ENCODE peak calls at places on chromosomes 6 and 20, in five cellular contexts. Y is HCT116, C is MM.1S, W is SK-N-SH, V is GM23338. T is an unnamed sample.

GRCh38 chr6:37516076-37516919 is 16.6 kb upstream of the CCDC167 start:
- DNase-seq in W (peak; percentile 79), V (peak; percentile 53), C (peak; percentile 30), Y (no peak), T (no peak)

GRCh38 chr6:88480822-88481221 is 314.7 kb upstream of the CNR1 start:
- DNase-seq in Y (no peak), C (no peak), W (no peak), V (no peak), T (no peak)

GRCh38 chr20:58661298-58662141 is 10.4 kb downstream of the STX16 start:
- DNase-seq in W (no peak), V (no peak), Y (no peak), C (no peak), T (no peak)

GRCh38 chr20:14984768-14985622 is 647.6 kb upstream of the FLRT3 start:
- DNase-seq in W (no peak), Y (no peak), C (no peak), V (no peak), T (no peak)

GRCh38 chr20:19793716-19794115 is 35.7 kb downstream of the RIN2 start:
- DNase-seq in V (no peak), Y (no peak), C (no peak), W (no peak), T (no peak)

GRCh38 chr6:49333345-49334120 is 129.5 kb downstream of the MMUT start:
- DNase-seq in Y (no peak), C (no peak), W (no peak), V (no peak), T (peak; percentile 5)

GRCh38 chr6:24666097-24666615 is 543 bp downstream of the TDP2 start:
- DNase-seq in Y (no peak), V (no peak), C (peak; percentile 46), W (peak; percentile 66), T (peak; percentile 71)

GRCh38 chr20:17555106-17555505 is 14.8 kb upstream of the DSTN start:
- DNase-seq in Y (no peak), W (no peak), C (no peak), V (no peak), T (no peak)

GRCh38 chr6:149593443-149593842 is 27.3 kb downstream of the GINM1 start:
- DNase-seq in W (no peak), V (no peak), Y (no peak), C (no peak), T (no peak)

GRCh38 chr20:52869276-52869675 is 102.9 kb upstream of the TSHZ2 start:
- DNase-seq in Y (no peak), W (no peak), C (no peak), V (no peak), T (no peak)

GRCh38 chr6:135909737-135910387 is 58.4 kb downstream of the PDE7B start:
- DNase-seq in C (peak; percentile 91), Y (peak; percentile 76), W (peak; percentile 41), V (peak; percentile 92), T (peak; percentile 57)

GRCh38 chr6:134094436-134094835 is 42.0 kb upstream of the SLC2A12 start:
- DNase-seq in W (no peak), V (peak; percentile 8), C (no peak), Y (no peak), T (no peak)

DNA sequence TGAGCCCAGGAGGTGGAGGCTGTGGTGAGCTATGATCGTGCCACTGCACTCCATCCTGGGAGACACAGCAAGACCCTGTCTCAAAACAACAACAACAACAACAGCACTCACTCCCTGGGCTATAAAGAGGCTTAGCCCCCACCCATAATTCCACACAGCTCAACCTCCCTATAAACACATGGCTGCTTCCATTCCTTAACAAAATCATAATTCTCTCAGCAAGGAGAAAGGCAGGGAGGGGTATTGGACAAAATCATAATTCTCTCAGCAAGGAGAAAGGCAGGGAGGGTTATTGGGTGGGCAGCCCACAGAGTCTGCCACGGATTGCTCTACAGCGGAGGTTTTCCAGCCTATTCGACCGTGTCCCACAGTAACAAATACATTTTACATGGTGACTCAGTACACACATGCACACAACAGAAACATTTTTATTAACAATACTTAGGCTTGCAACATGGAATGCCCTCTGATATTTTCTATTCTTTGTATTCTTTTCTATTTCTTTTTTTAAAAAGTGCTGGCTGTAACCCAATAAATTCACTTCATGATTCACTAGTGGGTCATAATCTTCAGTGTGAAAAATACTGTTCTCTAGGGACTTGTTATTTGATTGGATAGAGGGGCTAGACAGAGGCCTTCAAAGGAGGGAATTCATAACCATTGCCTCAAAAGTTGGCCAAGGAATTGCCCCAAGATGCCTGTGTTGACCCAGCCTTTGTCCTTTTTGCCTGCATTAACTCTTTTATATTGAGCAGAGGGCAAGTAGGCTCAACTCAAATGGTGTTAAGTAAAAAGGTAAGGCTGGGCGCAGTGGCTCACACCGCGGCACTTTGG is 50.6 kb upstream of the ZMYND8 start:
- DNase-seq in W (no peak), V (no peak), Y (no peak), C (no peak), T (peak; percentile 50)
- H3K9me2 ChIP-seq in W (no peaks in the 10 kb centered on the region), V (no peaks in the 10 kb centered on the region), Y (no peaks in the 10 kb centered on the region), C (no peaks in the 10 kb centered on the region), T (no peaks in the 10 kb centered on the region)

GRCh38 chr20:63769891-63770474 is 30.4 kb downstream of the SLC2A4RG start:
- DNase-seq in C (no peak), Y (no peak), W (no peak), V (no peak), T (no peak)
- H4K20me1 ChIP-seq in C (no peaks in the 10 kb centered on the region), Y (no peaks in the 10 kb centered on the region), W (no peaks in the 10 kb centered on the region), V (no peaks in the 10 kb centered on the region), T (no peaks in the 10 kb centered on the region)

DNA sequence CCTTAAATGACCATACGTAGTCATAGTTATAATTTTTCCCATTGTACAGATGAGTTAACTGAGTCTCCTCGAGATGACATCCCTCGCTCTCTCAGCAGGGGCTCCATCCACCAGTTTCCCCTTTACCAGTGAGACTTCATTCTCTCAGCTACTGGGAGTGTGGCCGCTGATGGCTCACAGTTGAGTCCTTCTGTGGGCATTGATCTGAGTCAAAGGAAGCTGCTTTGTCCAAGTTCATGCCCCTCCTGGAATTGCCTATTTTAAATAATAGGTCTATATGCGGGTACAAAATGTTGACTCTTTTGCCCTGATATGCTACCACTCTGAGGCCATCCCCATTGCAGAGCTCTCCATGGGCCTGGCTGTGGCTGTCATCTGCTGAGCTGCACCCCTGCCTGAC is 14.8 kb upstream of the CST1 start:
- DNase-seq in W (no peak), Y (no peak), V (no peak), C (no peak), T (no peak)
- H3K9me2 ChIP-seq in W (no peaks in the 10 kb centered on the region), Y (no peaks in the 10 kb centered on the region), V (peaks cover 5% of the 10 kb centered on the region), C (no peaks in the 10 kb centered on the region), T (no peaks in the 10 kb centered on the region)

GRCh38 chr6:34102099-34102656 is 43.7 kb downstream of the GRM4 start:
- DNase-seq in V (no peak), W (no peak), C (no peak), Y (no peak), T (peak; percentile 35)

GRCh38 chr6:34100788-34101187 is 45.1 kb downstream of the GRM4 start:
- DNase-seq in V (no peak), C (no peak), W (no peak), Y (no peak), T (no peak)

GRCh38 chr6:34104186-34104585 is 41.7 kb downstream of the GRM4 start:
- DNase-seq in W (no peak), V (no peak), Y (no peak), C (no peak), T (peak; percentile 8)

GRCh38 chr6:34103321-34103720 is 42.6 kb downstream of the GRM4 start:
- DNase-seq in C (no peak), Y (no peak), W (peak; percentile 52), V (no peak), T (no peak)

DNA sequence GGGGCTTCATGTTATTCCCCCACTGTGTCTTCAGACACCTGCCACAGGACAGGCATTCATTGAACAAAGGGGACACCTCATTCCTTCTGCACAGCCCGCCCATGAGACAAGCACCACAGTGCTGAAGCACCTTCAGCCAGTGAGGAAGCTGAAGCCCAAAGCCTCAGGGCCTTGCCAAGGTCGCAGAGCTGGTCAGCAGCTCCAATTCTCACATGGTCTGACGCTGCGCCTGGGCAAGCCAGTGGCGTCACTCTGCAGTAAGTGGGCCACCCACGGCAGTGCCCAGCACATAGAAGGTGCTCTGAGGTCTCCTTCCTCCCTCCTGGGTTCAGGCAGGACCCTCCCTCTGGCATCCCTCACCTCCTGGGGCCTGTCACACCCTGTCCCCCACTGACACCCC is 43.2 kb downstream of the GRM4 start:
- DNase-seq in C (no peak), W (no peak), Y (no peak), V (no peak), T (no peak)
- H4K20me1 ChIP-seq in C (no peaks in the 10 kb centered on the region), W (no peaks in the 10 kb centered on the region), Y (no peaks in the 10 kb centered on the region), V (peaks cover 5% of the 10 kb centered on the region), T (no peaks in the 10 kb centered on the region)

GRCh38 chr6:107345398-107345797 is 114.0 kb downstream of the PDSS2 start:
- DNase-seq in V (no peak), Y (no peak), C (no peak), W (no peak), T (peak; percentile 4)
- H3K9me2 ChIP-seq in V (no peaks in the 10 kb centered on the region), Y (no peaks in the 10 kb centered on the region), C (no peaks in the 10 kb centered on the region), W (no peaks in the 10 kb centered on the region), T (no peaks in the 10 kb centered on the region)

DNA sequence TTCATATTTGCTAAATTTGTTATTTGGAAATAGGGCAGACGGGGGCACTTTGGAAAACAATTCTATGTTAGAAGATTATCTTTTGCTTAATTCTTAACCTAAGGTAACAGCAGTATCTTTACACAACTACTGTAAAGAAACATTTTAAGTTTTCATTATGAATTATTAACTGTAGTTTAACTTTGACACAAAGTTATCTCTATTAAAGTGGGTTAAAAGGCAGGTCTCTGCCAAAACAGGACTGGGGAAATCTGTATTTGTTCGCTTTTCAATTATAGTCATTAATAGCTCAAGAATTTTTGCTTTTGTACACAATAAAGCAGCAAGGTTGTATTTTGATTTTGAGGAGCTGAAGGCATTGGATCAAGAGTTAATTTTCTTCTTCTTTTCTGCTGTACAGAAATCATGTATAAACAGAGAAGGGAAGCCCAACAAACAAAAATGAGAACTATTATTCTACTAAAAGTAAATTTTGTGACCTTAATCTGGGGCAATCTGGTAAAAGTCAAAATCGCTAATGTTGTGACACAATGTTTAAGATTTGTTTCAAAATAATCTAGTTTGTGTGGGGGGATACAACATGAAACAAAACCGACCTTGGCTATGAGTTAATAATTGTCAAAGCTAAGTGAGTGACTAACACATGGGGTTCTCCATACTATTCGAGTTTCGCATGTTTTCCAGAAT is 2.9 kb downstream of the STAU1 start:
- DNase-seq in V (no peak), W (no peak), C (no peak), Y (no peak), T (no peak)
- H4K20me1 ChIP-seq in V (peaks cover 62% of the 10 kb centered on the region), W (peaks cover 71% of the 10 kb centered on the region), C (peaks cover 15% of the 10 kb centered on the region), Y (peaks cover 33% of the 10 kb centered on the region), T (peaks cover 5% of the 10 kb centered on the region)

GRCh38 chr20:840858-841567 is 7.5 kb downstream of the FAM110A start:
- DNase-seq in W (no peak), C (no peak), Y (no peak), V (peak; percentile 70), T (peak; percentile 46)
- H3K9me2 ChIP-seq in W (no peaks in the 10 kb centered on the region), C (no peaks in the 10 kb centered on the region), Y (no peaks in the 10 kb centered on the region), V (no peaks in the 10 kb centered on the region), T (no peaks in the 10 kb centered on the region)

T was measured in GM23248.